ENCODE peak calls at places on chromosomes 3 and 15, in four cellular contexts. M is ELR, X is left cardiac atrium, Z is fibroblast of the aortic adventitia. N is an unnamed sample.

GRCh38 chr3:190384241-190384863 is 3.6 kb upstream of the CLDN16 start:
- DNase-seq in M (peak), X (no peak), Z (peak), N (peak)

GRCh38 chr3:74302959-74303358 is 311.5 kb downstream of the CNTN3 start:
- DNase-seq in X (no peak), M (no peak), Z (no peak), N (no peak)

GRCh38 chr3:23832523-23832922 is 26.8 kb downstream of the UBE2E1 start:
- DNase-seq in Z (no peak), M (no peak), X (no peak), N (no peak)

GRCh38 chr15:75834011-75834410 is 9.2 kb upstream of the UBE2Q2 start:
- DNase-seq in X (no peak), Z (no peak), M (no peak), N (no peak)

GRCh38 chr3:107765524-107765923 is 242.8 kb downstream of the BBX start:
- DNase-seq in X (no peak), M (no peak), Z (no peak), N (no peak)

GRCh38 chr3:72347819-72348319 is 500.4 kb downstream of the SHQ1 start:
- DNase-seq in Z (peak), M (peak), X (peak), N (peak)

GRCh38 chr3:57221883-57222282 is 5.6 kb upstream of the APPL1 start:
- DNase-seq in M (no peak), Z (peak), X (no peak), N (peak)

GRCh38 chr3:45020534-45020933 is 5.6 kb upstream of the CLEC3B start:
- DNase-seq in X (no peak), M (no peak), Z (no peak), N (no peak)

GRCh38 chr3:108862865-108863798 is 40.5 kb downstream of the TRAT1 start:
- DNase-seq in M (peak), X (no peak), Z (peak), N (peak)

GRCh38 chr3:10150987-10151386 is 9.4 kb downstream of the VHL start:
- DNase-seq in X (no peak), Z (no peak), M (no peak), N (no peak)

GRCh38 chr3:164332856-164333802 is 745.2 kb downstream of the SI start:
- DNase-seq in X (no peak), Z (peak), M (peak), N (peak)

GRCh38 chr3:146507331-146508120 is 36.9 kb downstream of the PLSCR1 start:
- DNase-seq in X (no peak), M (no peak), Z (no peak), N (no peak)

GRCh38 chr15:84398763-84399701 is 163.5 kb downstream of the GOLGA6L4 start:
- DNase-seq in M (no peak), Z (no peak), X (no peak), N (no peak)

GRCh38 chr3:125123455-125123854 is 67.7 kb upstream of the HEG1 start:
- DNase-seq in X (no peak), Z (no peak), M (peak), N (no peak)

GRCh38 chr15:101295607-101296225 is 668 bp upstream of the SNRPA1 start:
- DNase-seq in Z (peak), X (no peak), M (no peak), N (peak)

GRCh38 chr3:152104847-152105415 is 163.8 kb upstream of the MBNL1 start:
- DNase-seq in Z (no peak), X (no peak), M (no peak), N (no peak)

GRCh38 chr3:107760141-107760540 is 237.4 kb downstream of the BBX start:
- DNase-seq in X (no peak), Z (no peak), M (no peak), N (no peak)

GRCh38 chr3:172709776-172710708 is 825 bp downstream of the NCEH1 start:
- DNase-seq in X (peak), M (peak), Z (peak), N (peak)

GRCh38 chr15:55846108-55846707 is 103.3 kb upstream of the PRTG start:
- DNase-seq in X (no peak), M (peak), Z (peak), N (peak)